ENCODE peak calls at places on chromosomes 2 and 18, in eight cellular contexts. T, F, G, N, I, O, C and U are unnamed samples.

GRCh38 chr18:31983020-31983419 is 35.6 kb upstream of the RNF125 start:
- DNase-seq in O (no peak), T (no peak), C (no peak), I (no peak), N (no peak), G (no peak), F (no peak), U (no peak)

GRCh38 chr2:240323601-240324291 is 111.7 kb upstream of the GPC1 start:
- DNase-seq in G (peak), I (peak), T (no peak), F (no peak), C (peak), O (no peak), N (no peak), U (peak)

GRCh38 chr2:26522325-26523120 is 44.6 kb upstream of the OTOF start:
- DNase-seq in C (no peak), I (no peak), O (no peak), F (no peak), G (no peak), N (no peak), T (no peak), U (no peak)

GRCh38 chr2:108271691-108272253 is 16.9 kb upstream of the SULT1C2 start:
- DNase-seq in G (no peak), N (no peak), O (no peak), T (no peak), C (no peak), F (peak), I (peak), U (no peak)

GRCh38 chr2:219522111-219523030 is 8.1 kb downstream of the ASIC4 start:
- DNase-seq in F (no peak), O (peak), I (peak), G (peak), N (peak), C (no peak), T (no peak), U (peak)

GRCh38 chr2:38092196-38092902 is 16.4 kb upstream of the CYP1B1 start:
- DNase-seq in C (peak), O (peak), F (no peak), I (peak), T (no peak), G (no peak), N (no peak), U (no peak)

GRCh38 chr2:15810451-15811150 is 129.7 kb upstream of the MYCN start:
- DNase-seq in F (no peak), C (no peak), I (no peak), G (no peak), T (no peak), N (no peak), O (no peak), U (no peak)

GRCh38 chr2:136131484-136131960 is 13.6 kb upstream of the CXCR4 start:
- DNase-seq in O (no peak), F (no peak), G (no peak), C (no peak), T (no peak), N (no peak), I (no peak), U (no peak)

GRCh38 chr2:175742367-175742766 is 259.7 kb downstream of the LNPK start:
- DNase-seq in O (peak), I (peak), T (no peak), N (no peak), F (no peak), G (no peak), C (no peak), U (no peak)

GRCh38 chr2:46135936-46136335 is 161.3 kb upstream of the EPAS1 start:
- DNase-seq in N (no peak), C (no peak), F (no peak), I (peak), T (no peak), O (no peak), G (no peak), U (no peak)

GRCh38 chr2:68931799-68932198 is 20.9 kb downstream of the GKN2 start:
- DNase-seq in I (no peak), O (no peak), C (no peak), T (no peak), G (no peak), N (no peak), F (no peak), U (no peak)

GRCh38 chr2:80459028-80459427 is 154.5 kb upstream of the LRRTM1 start:
- DNase-seq in T (no peak), F (no peak), O (no peak), G (no peak), N (no peak), I (no peak), C (no peak), U (no peak)

GRCh38 chr2:100957971-100958653 is 44.0 kb upstream of the RPL31 start:
- DNase-seq in O (no peak), C (no peak), N (no peak), F (no peak), T (no peak), G (no peak), I (peak), U (no peak)

GRCh38 chr2:109208071-109208950 is 79.3 kb downstream of the SH3RF3 start:
- DNase-seq in C (no peak), F (peak), N (no peak), G (no peak), T (no peak), I (peak), O (no peak), U (peak)

GRCh38 chr2:10935953-10936942 is 24.5 kb downstream of the KCNF1 start:
- DNase-seq in I (peak), T (no peak), F (peak), O (no peak), N (peak), G (peak), C (no peak), U (no peak)

GRCh38 chr2:70050631-70051425 is 36.4 kb upstream of the PCBP1 start:
- DNase-seq in F (no peak), T (no peak), O (no peak), N (no peak), C (no peak), G (no peak), I (no peak), U (no peak)

GRCh38 chr2:163877316-163877715 is 141.5 kb upstream of the FIGN start:
- DNase-seq in I (no peak), F (no peak), G (no peak), N (no peak), O (no peak), C (no peak), T (no peak), U (no peak)

GRCh38 chr2:88692187-88692586 is 714 bp downstream of the RPIA start:
- DNase-seq in C (peak), I (peak), G (peak), T (no peak), F (peak), O (peak), N (no peak), U (peak)

GRCh38 chr2:189076572-189076971 is 102.4 kb downstream of the COL3A1 start:
- DNase-seq in C (no peak), T (no peak), G (no peak), F (no peak), O (no peak), N (no peak), I (peak), U (no peak)

GRCh38 chr2:118269408-118270051 is 181.3 kb downstream of the INSIG2 start:
- DNase-seq in O (peak), C (no peak), G (peak), N (peak), T (no peak), F (peak), I (no peak), U (no peak)

GRCh38 chr2:1742680-1743395 is 1.5 kb downstream of the PXDN start:
- DNase-seq in G (peak), O (peak), N (no peak), T (no peak), F (peak), C (peak), I (peak), U (no peak)

GRCh38 chr2:86185517-86186212 is 9.6 kb downstream of the IMMT start:
- DNase-seq in F (no peak), O (peak), I (no peak), T (no peak), N (no peak), C (no peak), G (no peak), U (no peak)

GRCh38 chr2:102664439-102665042 is 45.2 kb downstream of the SLC9A2 start:
- DNase-seq in G (no peak), O (no peak), T (no peak), F (no peak), C (no peak), N (no peak), I (peak), U (no peak)

GRCh38 chr2:157876771-157877108 is 610 bp upstream of the ACVR1 start:
- DNase-seq in I (no peak), C (no peak), T (no peak), F (no peak), N (no peak), O (peak), G (no peak), U (no peak)